ENCODE peak calls at places on chromosome 10, in five cellular contexts. One of them, this sample, is unnamed.

GRCh38 chr10:124354411-124355382 is 64.0 kb downstream of the OAT start:
- DNase-seq in A673: peak
- DNase-seq in HTR-8/SVneo: peak
- DNase-seq in AG09309: peak
- DNase-seq in epithelial cell of esophagus: peak
- DNase-seq in this sample: peak

GRCh38 chr10:122236690-122237306 is 34.3 kb upstream of the BTBD16 start:
- DNase-seq in A673: no peak
- DNase-seq in HTR-8/SVneo: no peak
- DNase-seq in epithelial cell of esophagus: peak
- DNase-seq in AG09309: no peak
- DNase-seq in this sample: no peak

GRCh38 chr10:69051303-69051702 is 36.6 kb upstream of the SRGN start:
- DNase-seq in epithelial cell of esophagus: no peak
- DNase-seq in HTR-8/SVneo: no peak
- DNase-seq in A673: no peak
- DNase-seq in AG09309: no peak
- DNase-seq in this sample: no peak

GRCh38 chr10:52268790-52269189 is 45.3 kb upstream of the DKK1 start:
- DNase-seq in HTR-8/SVneo: no peak
- DNase-seq in A673: no peak
- DNase-seq in epithelial cell of esophagus: peak
- DNase-seq in AG09309: no peak
- DNase-seq in this sample: no peak

GRCh38 chr10:17255512-17255911 is 27.5 kb downstream of the VIM start:
- DNase-seq in epithelial cell of esophagus: no peak
- DNase-seq in AG09309: no peak
- DNase-seq in A673: no peak
- DNase-seq in HTR-8/SVneo: no peak
- DNase-seq in this sample: no peak

GRCh38 chr10:116891208-116891607 is 41.9 kb downstream of the ENO4 start:
- DNase-seq in A673: peak
- DNase-seq in HTR-8/SVneo: peak
- DNase-seq in epithelial cell of esophagus: peak
- DNase-seq in AG09309: peak
- DNase-seq in this sample: no peak

GRCh38 chr10:128870830-128871597 is 596.0 kb upstream of the MGMT start:
- DNase-seq in HTR-8/SVneo: no peak
- DNase-seq in AG09309: no peak
- DNase-seq in epithelial cell of esophagus: no peak
- DNase-seq in A673: no peak
- DNase-seq in this sample: no peak

GRCh38 chr10:113168560-113168959 is 218.5 kb downstream of the TCF7L2 start:
- DNase-seq in AG09309: no peak
- DNase-seq in epithelial cell of esophagus: no peak
- DNase-seq in A673: no peak
- DNase-seq in HTR-8/SVneo: no peak
- DNase-seq in this sample: no peak

GRCh38 chr10:22649390-22649841 is 65.0 kb downstream of the PIP4K2A start:
- DNase-seq in epithelial cell of esophagus: no peak
- DNase-seq in A673: no peak
- DNase-seq in AG09309: no peak
- DNase-seq in HTR-8/SVneo: no peak
- DNase-seq in this sample: no peak

GRCh38 chr10:98269435-98269912 is 1.5 kb upstream of the LOXL4 start:
- DNase-seq in AG09309: peak
- DNase-seq in HTR-8/SVneo: peak
- DNase-seq in A673: no peak
- DNase-seq in epithelial cell of esophagus: peak
- DNase-seq in this sample: peak

GRCh38 chr10:88165849-88166271 is 302.4 kb downstream of the PTEN start:
- DNase-seq in epithelial cell of esophagus: no peak
- DNase-seq in HTR-8/SVneo: no peak
- DNase-seq in AG09309: peak
- DNase-seq in A673: no peak
- DNase-seq in this sample: peak

GRCh38 chr10:12605580-12606405 is 256.4 kb downstream of the CAMK1D start:
- DNase-seq in HTR-8/SVneo: peak
- DNase-seq in A673: no peak
- DNase-seq in AG09309: no peak
- DNase-seq in epithelial cell of esophagus: peak
- DNase-seq in this sample: no peak

GRCh38 chr10:117224881-117225280 is 16.0 kb upstream of the SLC18A2 start:
- DNase-seq in A673: no peak
- DNase-seq in HTR-8/SVneo: no peak
- DNase-seq in epithelial cell of esophagus: no peak
- DNase-seq in AG09309: no peak
- DNase-seq in this sample: no peak

GRCh38 chr10:78377362-78377761 is 343.7 kb downstream of the RPS24 start:
- DNase-seq in HTR-8/SVneo: no peak
- DNase-seq in A673: peak
- DNase-seq in AG09309: no peak
- DNase-seq in epithelial cell of esophagus: no peak
- DNase-seq in this sample: no peak

GRCh38 chr10:98472171-98472570 is 25.4 kb upstream of the HPS1 start:
- DNase-seq in epithelial cell of esophagus: no peak
- DNase-seq in AG09309: no peak
- DNase-seq in HTR-8/SVneo: no peak
- DNase-seq in A673: no peak
- DNase-seq in this sample: no peak

GRCh38 chr10:30098624-30099023 is 39.2 kb upstream of the JCAD start:
- DNase-seq in AG09309: peak
- DNase-seq in HTR-8/SVneo: peak
- DNase-seq in epithelial cell of esophagus: peak
- DNase-seq in A673: peak
- DNase-seq in this sample: peak

GRCh38 chr10:101330236-101331225 is 23.4 kb upstream of the BTRC start:
- DNase-seq in epithelial cell of esophagus: peak
- DNase-seq in HTR-8/SVneo: no peak
- DNase-seq in A673: peak
- DNase-seq in AG09309: peak
- DNase-seq in this sample: no peak

GRCh38 chr10:34474555-34474954 is 340.5 kb downstream of the PARD3 start:
- DNase-seq in A673: no peak
- DNase-seq in HTR-8/SVneo: no peak
- DNase-seq in epithelial cell of esophagus: no peak
- DNase-seq in AG09309: no peak
- DNase-seq in this sample: no peak

GRCh38 chr10:125144693-125145623 is 15.4 kb downstream of the CTBP2 start:
- DNase-seq in AG09309: no peak
- DNase-seq in epithelial cell of esophagus: peak
- DNase-seq in A673: peak
- DNase-seq in HTR-8/SVneo: no peak
- DNase-seq in this sample: no peak

GRCh38 chr10:22369433-22370072 is 24.3 kb downstream of the SPAG6 start:
- DNase-seq in A673: no peak
- DNase-seq in epithelial cell of esophagus: peak
- DNase-seq in AG09309: no peak
- DNase-seq in HTR-8/SVneo: no peak
- DNase-seq in this sample: no peak

GRCh38 chr10:102113956-102114857 is 6.0 kb downstream of the LDB1 start:
- DNase-seq in epithelial cell of esophagus: no peak
- DNase-seq in HTR-8/SVneo: no peak
- DNase-seq in A673: no peak
- DNase-seq in AG09309: no peak
- DNase-seq in this sample: no peak

GRCh38 chr10:131453772-131454634 is 142.5 kb upstream of the TCERG1L start:
- DNase-seq in AG09309: no peak
- DNase-seq in A673: peak
- DNase-seq in epithelial cell of esophagus: peak
- DNase-seq in HTR-8/SVneo: no peak
- DNase-seq in this sample: no peak

GRCh38 chr10:25952857-25953256 is 18.8 kb downstream of the MYO3A start:
- DNase-seq in A673: no peak
- DNase-seq in epithelial cell of esophagus: no peak
- DNase-seq in HTR-8/SVneo: no peak
- DNase-seq in AG09309: no peak
- DNase-seq in this sample: no peak

This sample was measured in BJ.